ENCODE peak calls at places on chromosomes 16 and 17, in seven cellular contexts. D is activated T-helper 9 cell treated with anti-CD3 and anti-CD28 coated beads, Interleukin-2, amount 50 U/mL, for 16 hours; K is NAMALWA; E is GF-D8; G is GDM1; Y is AG04450; P is A673. Z is an unnamed sample.

GRCh38 chr17:7296189-7296861 is 1.9 kb upstream of the YBX2 start:
- DNase-seq in D (peak; percentile 63), K (peak; percentile 61), E (peak; percentile 20), G (peak; percentile 66), Y (no peak), P (peak; percentile 85), Z (peak; percentile 89)

GRCh38 chr16:83826146-83826913 is 18.6 kb downstream of the HSBP1 start:
- DNase-seq in D (peak; percentile 68), K (peak; percentile 78), E (no peak), G (peak; percentile 26), Y (peak; percentile 71), P (peak; percentile 82), Z (peak; percentile 74)

GRCh38 chr16:88662843-88663606 is at the start of gene MVD:
- DNase-seq in D (peak; percentile 94), K (peak; percentile 98), E (peak; percentile 95), G (peak; percentile 97), Y (peak; percentile 95), P (peak; percentile 98), Z (peak; percentile 99)

GRCh38 chr17:78488156-78488555 is 89.0 kb downstream of the DNAH17 start:
- DNase-seq in D (no peak), K (no peak), E (no peak), G (no peak), Y (no peak), P (no peak), Z (no peak)

GRCh38 chr16:24858219-24859041 is 12.7 kb downstream of the SLC5A11 start:
- DNase-seq in D (no peak), K (peak; percentile 49), E (no peak), G (peak; percentile 21), Y (no peak), P (peak; percentile 73), Z (peak; percentile 63)

GRCh38 chr16:29308644-29309546 is 97.6 kb downstream of the NPIPB11 start:
- DNase-seq in D (no peak), K (no peak), E (no peak), G (no peak), Y (no peak), P (no peak), Z (no peak)

GRCh38 chr17:5097101-5097834 is 14.4 kb downstream of the ZNF232 start:
- DNase-seq in D (no peak), K (no peak), E (no peak), G (no peak), Y (no peak), P (peak; percentile 67), Z (no peak)

GRCh38 chr16:85753559-85753958 is 2.7 kb upstream of the C16orf74 start:
- DNase-seq in D (no peak), K (no peak), E (no peak), G (no peak), Y (no peak), P (no peak), Z (no peak)

GRCh38 chr16:50645858-50646257 is 35.3 kb downstream of the SNX20 start:
- DNase-seq in D (no peak), K (no peak), E (no peak), G (no peak), Y (no peak), P (no peak), Z (no peak)

GRCh38 chr16:83995756-83996155 is 27.7 kb downstream of the NECAB2 start:
- DNase-seq in D (no peak), K (no peak), E (no peak), G (no peak), Y (no peak), P (no peak), Z (no peak)

GRCh38 chr17:17420561-17421269 is 56.1 kb upstream of the MED9 start:
- DNase-seq in D (no peak), K (no peak), E (peak; percentile 15), G (no peak), Y (no peak), P (no peak), Z (peak; percentile 32)

GRCh38 chr17:77364941-77365583 is 224.3 kb downstream of the SEC14L1 start:
- DNase-seq in D (no peak), K (no peak), E (no peak), G (no peak), Y (no peak), P (no peak), Z (no peak)

GRCh38 chr16:56408379-56409098 is 16.8 kb downstream of the AMFR start:
- DNase-seq in D (no peak), K (no peak), E (no peak), G (no peak), Y (no peak), P (no peak), Z (no peak)

GRCh38 chr17:41548844-41549595 is 20.9 kb upstream of the KRT19 start:
- DNase-seq in D (peak; percentile 69), K (peak; percentile 82), E (peak; percentile 7), G (peak; percentile 72), Y (peak; percentile 77), P (peak; percentile 74), Z (peak; percentile 93)

GRCh38 chr16:87057291-87057881 is 259.8 kb downstream of the C16orf95 start:
- DNase-seq in D (no peak), K (no peak), E (no peak), G (no peak), Y (no peak), P (no peak), Z (no peak)

GRCh38 chr17:47896672-47897490 is 845 bp downstream of the SP2 start:
- DNase-seq in D (no peak), K (no peak), E (no peak), G (no peak), Y (no peak), P (no peak), Z (no peak)

GRCh38 chr16:47716571-47716970 is 255.4 kb downstream of the PHKB start:
- DNase-seq in D (no peak), K (no peak), E (no peak), G (no peak), Y (no peak), P (no peak), Z (no peak)

GRCh38 chr17:13038931-13039665 is 21.3 kb upstream of the ELAC2 start:
- DNase-seq in D (no peak), K (no peak), E (no peak), G (no peak), Y (no peak), P (no peak), Z (no peak)

GRCh38 chr16:88541109-88541508 is 29.1 kb upstream of the ZC3H18 start:
- DNase-seq in D (no peak), K (no peak), E (no peak), G (no peak), Y (no peak), P (no peak), Z (no peak)

GRCh38 chr16:9908613-9909012 is 273.6 kb downstream of the GRIN2A start:
- DNase-seq in D (no peak), K (no peak), E (no peak), G (no peak), Y (no peak), P (no peak), Z (peak; percentile 79)

GRCh38 chr17:57602896-57603295 is 142.2 kb downstream of the CCDC182 start:
- DNase-seq in D (no peak), K (no peak), E (no peak), G (no peak), Y (no peak), P (no peak), Z (no peak)

GRCh38 chr16:53433509-53433908 is 762 bp upstream of the RBL2 start:
- DNase-seq in D (no peak), K (no peak), E (no peak), G (no peak), Y (no peak), P (no peak), Z (no peak)

GRCh38 chr17:60769327-60769726 is 91.7 kb downstream of the BCAS3 start:
- DNase-seq in D (no peak), K (no peak), E (no peak), G (no peak), Y (no peak), P (no peak), Z (no peak)

GRCh38 chr16:66996324-66996982 is 8.1 kb downstream of the CES4A start:
- DNase-seq in D (no peak), K (no peak), E (no peak), G (no peak), Y (peak; percentile 39), P (no peak), Z (no peak)

GRCh38 chr17:46831573-46832305 is 13.2 kb upstream of the WNT3 start:
- DNase-seq in D (no peak), K (no peak), E (no peak), G (no peak), Y (no peak), P (no peak), Z (no peak)

GRCh38 chr17:80647746-80648145 is 103.1 kb downstream of the RPTOR start:
- DNase-seq in D (no peak), K (no peak), E (no peak), G (no peak), Y (peak; percentile 89), P (no peak), Z (peak; percentile 92)

Z was measured in Daoy.